ENCODE peak calls at places on chromosomes 12 and 14, in seven cellular contexts. One of them, this sample, is unnamed.

GRCh38 chr12:26810330-26810729 is 22.7 kb downstream of the ITPR2 start:
- DNase-seq in activated B cell treated with CpG ODN at 0.5 μM for 24 hours: no peak
- DNase-seq in HFF-Myc: no peak
- DNase-seq in cardiac fibroblast: peak; percentile 91
- DNase-seq in tibial artery: peak; percentile 86
- DNase-seq in gastrocnemius medialis: peak; percentile 18
- DNase-seq in DND-41: no peak
- DNase-seq in this sample: no peak

GRCh38 chr12:80321653-80322052 is 122.4 kb upstream of the PTPRQ start:
- DNase-seq in tibial artery: no peak
- DNase-seq in cardiac fibroblast: peak; percentile 1
- DNase-seq in activated B cell treated with CpG ODN at 0.5 μM for 24 hours: no peak
- DNase-seq in HFF-Myc: no peak
- DNase-seq in DND-41: no peak
- DNase-seq in gastrocnemius medialis: no peak
- DNase-seq in this sample: no peak

GRCh38 chr12:125092872-125093680 is 27.8 kb downstream of the AACS start:
- DNase-seq in tibial artery: no peak
- DNase-seq in gastrocnemius medialis: no peak
- DNase-seq in HFF-Myc: peak; percentile 14
- DNase-seq in cardiac fibroblast: peak; percentile 34
- DNase-seq in activated B cell treated with CpG ODN at 0.5 μM for 24 hours: no peak
- DNase-seq in DND-41: no peak
- DNase-seq in this sample: no peak

GRCh38 chr14:52325126-52325525 is 11.0 kb downstream of the PTGER2 start:
- DNase-seq in cardiac fibroblast: no peak
- DNase-seq in tibial artery: no peak
- DNase-seq in gastrocnemius medialis: no peak
- DNase-seq in activated B cell treated with CpG ODN at 0.5 μM for 24 hours: no peak
- DNase-seq in DND-41: no peak
- DNase-seq in HFF-Myc: no peak
- DNase-seq in this sample: peak; percentile 72

GRCh38 chr14:81450100-81450531 is 50.0 kb upstream of the STON2 start:
- DNase-seq in cardiac fibroblast: no peak
- DNase-seq in gastrocnemius medialis: peak; percentile 86
- DNase-seq in tibial artery: no peak
- DNase-seq in activated B cell treated with CpG ODN at 0.5 μM for 24 hours: no peak
- DNase-seq in HFF-Myc: no peak
- DNase-seq in DND-41: no peak
- DNase-seq in this sample: no peak

GRCh38 chr12:100830003-100830795 is 35.6 kb downstream of the ANO4 start:
- DNase-seq in DND-41: no peak
- DNase-seq in HFF-Myc: no peak
- DNase-seq in gastrocnemius medialis: no peak
- DNase-seq in cardiac fibroblast: no peak
- DNase-seq in tibial artery: no peak
- DNase-seq in activated B cell treated with CpG ODN at 0.5 μM for 24 hours: no peak
- DNase-seq in this sample: no peak

GRCh38 chr12:64968989-64969819 is 144.8 kb downstream of the TBC1D30 start:
- DNase-seq in DND-41: no peak
- DNase-seq in activated B cell treated with CpG ODN at 0.5 μM for 24 hours: no peak
- DNase-seq in HFF-Myc: peak; percentile 3
- DNase-seq in gastrocnemius medialis: no peak
- DNase-seq in cardiac fibroblast: peak; percentile 55
- DNase-seq in tibial artery: no peak
- DNase-seq in this sample: no peak

GRCh38 chr14:63448841-63449240 is 94.3 kb downstream of the PPP2R5E start:
- DNase-seq in activated B cell treated with CpG ODN at 0.5 μM for 24 hours: no peak
- DNase-seq in tibial artery: no peak
- DNase-seq in DND-41: no peak
- DNase-seq in HFF-Myc: no peak
- DNase-seq in cardiac fibroblast: no peak
- DNase-seq in gastrocnemius medialis: no peak
- DNase-seq in this sample: no peak

GRCh38 chr12:24185787-24186186 is 236.3 kb upstream of the SOX5 start:
- DNase-seq in tibial artery: no peak
- DNase-seq in HFF-Myc: no peak
- DNase-seq in gastrocnemius medialis: no peak
- DNase-seq in cardiac fibroblast: no peak
- DNase-seq in DND-41: no peak
- DNase-seq in activated B cell treated with CpG ODN at 0.5 μM for 24 hours: no peak
- DNase-seq in this sample: no peak

GRCh38 chr12:128792398-128792797 is 31.4 kb downstream of the SLC15A4 start:
- DNase-seq in HFF-Myc: no peak
- DNase-seq in activated B cell treated with CpG ODN at 0.5 μM for 24 hours: no peak
- DNase-seq in gastrocnemius medialis: no peak
- DNase-seq in DND-41: no peak
- DNase-seq in tibial artery: no peak
- DNase-seq in cardiac fibroblast: no peak
- DNase-seq in this sample: no peak

GRCh38 chr14:21642683-21643082 is 7.9 kb upstream of the OR10G2 start:
- DNase-seq in cardiac fibroblast: no peak
- DNase-seq in HFF-Myc: no peak
- DNase-seq in DND-41: no peak
- DNase-seq in gastrocnemius medialis: no peak
- DNase-seq in tibial artery: no peak
- DNase-seq in activated B cell treated with CpG ODN at 0.5 μM for 24 hours: no peak
- DNase-seq in this sample: no peak

GRCh38 chr12:25960176-25960575 is 1.7 kb downstream of the RASSF8 start:
- DNase-seq in DND-41: no peak
- DNase-seq in cardiac fibroblast: peak; percentile 70
- DNase-seq in gastrocnemius medialis: peak; percentile 29
- DNase-seq in activated B cell treated with CpG ODN at 0.5 μM for 24 hours: no peak
- DNase-seq in HFF-Myc: no peak
- DNase-seq in tibial artery: no peak
- DNase-seq in this sample: no peak

GRCh38 chr12:6423267-6424007 is 21.3 kb upstream of the CD27 start:
- DNase-seq in gastrocnemius medialis: peak; percentile 90
- DNase-seq in activated B cell treated with CpG ODN at 0.5 μM for 24 hours: no peak
- DNase-seq in tibial artery: peak; percentile 95
- DNase-seq in cardiac fibroblast: peak; percentile 96
- DNase-seq in HFF-Myc: peak; percentile 85
- DNase-seq in DND-41: peak; percentile 85
- DNase-seq in this sample: peak; percentile 86

GRCh38 chr14:60760209-60760608 is 25.6 kb downstream of the MNAT1 start:
- DNase-seq in cardiac fibroblast: no peak
- DNase-seq in activated B cell treated with CpG ODN at 0.5 μM for 24 hours: no peak
- DNase-seq in gastrocnemius medialis: no peak
- DNase-seq in HFF-Myc: no peak
- DNase-seq in tibial artery: no peak
- DNase-seq in DND-41: no peak
- DNase-seq in this sample: no peak

GRCh38 chr12:27779416-27779815 is 617 bp upstream of the KLHL42 start:
- DNase-seq in activated B cell treated with CpG ODN at 0.5 μM for 24 hours: no peak
- DNase-seq in HFF-Myc: no peak
- DNase-seq in DND-41: peak; percentile 54
- DNase-seq in gastrocnemius medialis: peak; percentile 15
- DNase-seq in tibial artery: peak; percentile 69
- DNase-seq in cardiac fibroblast: peak; percentile 5
- DNase-seq in this sample: no peak

GRCh38 chr12:467591-467990 is 7.9 kb downstream of the B4GALNT3 start:
- DNase-seq in activated B cell treated with CpG ODN at 0.5 μM for 24 hours: no peak
- DNase-seq in gastrocnemius medialis: no peak
- DNase-seq in DND-41: no peak
- DNase-seq in tibial artery: no peak
- DNase-seq in HFF-Myc: no peak
- DNase-seq in cardiac fibroblast: no peak
- DNase-seq in this sample: no peak

GRCh38 chr14:31110872-31111271 is 84.7 kb upstream of the STRN3 start:
- DNase-seq in HFF-Myc: no peak
- DNase-seq in activated B cell treated with CpG ODN at 0.5 μM for 24 hours: no peak
- DNase-seq in gastrocnemius medialis: no peak
- DNase-seq in tibial artery: no peak
- DNase-seq in cardiac fibroblast: peak; percentile 8
- DNase-seq in DND-41: no peak
- DNase-seq in this sample: no peak

GRCh38 chr12:12396727-12397126 is 39.8 kb downstream of the BORCS5 start:
- DNase-seq in activated B cell treated with CpG ODN at 0.5 μM for 24 hours: no peak
- DNase-seq in gastrocnemius medialis: no peak
- DNase-seq in cardiac fibroblast: no peak
- DNase-seq in tibial artery: no peak
- DNase-seq in HFF-Myc: no peak
- DNase-seq in DND-41: no peak
- DNase-seq in this sample: no peak

GRCh38 chr14:99881011-99881410 is 87.8 kb downstream of the EML1 start:
- DNase-seq in HFF-Myc: no peak
- DNase-seq in cardiac fibroblast: no peak
- DNase-seq in DND-41: no peak
- DNase-seq in tibial artery: no peak
- DNase-seq in gastrocnemius medialis: no peak
- DNase-seq in activated B cell treated with CpG ODN at 0.5 μM for 24 hours: no peak
- DNase-seq in this sample: no peak

GRCh38 chr12:121222847-121223246 is 12.9 kb downstream of the P2RX4 start:
- DNase-seq in HFF-Myc: no peak
- DNase-seq in activated B cell treated with CpG ODN at 0.5 μM for 24 hours: no peak
- DNase-seq in cardiac fibroblast: no peak
- DNase-seq in gastrocnemius medialis: no peak
- DNase-seq in tibial artery: no peak
- DNase-seq in DND-41: no peak
- DNase-seq in this sample: no peak

GRCh38 chr12:121226399-121226798 is 16.5 kb downstream of the P2RX4 start:
- DNase-seq in DND-41: no peak
- DNase-seq in activated B cell treated with CpG ODN at 0.5 μM for 24 hours: no peak
- DNase-seq in cardiac fibroblast: no peak
- DNase-seq in tibial artery: no peak
- DNase-seq in gastrocnemius medialis: no peak
- DNase-seq in HFF-Myc: no peak
- DNase-seq in this sample: no peak

GRCh38 chr12:121223947-121224285 is 14.0 kb downstream of the P2RX4 start:
- DNase-seq in tibial artery: no peak
- DNase-seq in cardiac fibroblast: no peak
- DNase-seq in DND-41: no peak
- DNase-seq in HFF-Myc: no peak
- DNase-seq in gastrocnemius medialis: no peak
- DNase-seq in activated B cell treated with CpG ODN at 0.5 μM for 24 hours: no peak
- DNase-seq in this sample: no peak

GRCh38 chr12:121224591-121224990 is 14.7 kb downstream of the P2RX4 start:
- DNase-seq in HFF-Myc: no peak
- DNase-seq in activated B cell treated with CpG ODN at 0.5 μM for 24 hours: no peak
- DNase-seq in tibial artery: no peak
- DNase-seq in DND-41: no peak
- DNase-seq in cardiac fibroblast: no peak
- DNase-seq in gastrocnemius medialis: no peak
- DNase-seq in this sample: no peak

DNA sequence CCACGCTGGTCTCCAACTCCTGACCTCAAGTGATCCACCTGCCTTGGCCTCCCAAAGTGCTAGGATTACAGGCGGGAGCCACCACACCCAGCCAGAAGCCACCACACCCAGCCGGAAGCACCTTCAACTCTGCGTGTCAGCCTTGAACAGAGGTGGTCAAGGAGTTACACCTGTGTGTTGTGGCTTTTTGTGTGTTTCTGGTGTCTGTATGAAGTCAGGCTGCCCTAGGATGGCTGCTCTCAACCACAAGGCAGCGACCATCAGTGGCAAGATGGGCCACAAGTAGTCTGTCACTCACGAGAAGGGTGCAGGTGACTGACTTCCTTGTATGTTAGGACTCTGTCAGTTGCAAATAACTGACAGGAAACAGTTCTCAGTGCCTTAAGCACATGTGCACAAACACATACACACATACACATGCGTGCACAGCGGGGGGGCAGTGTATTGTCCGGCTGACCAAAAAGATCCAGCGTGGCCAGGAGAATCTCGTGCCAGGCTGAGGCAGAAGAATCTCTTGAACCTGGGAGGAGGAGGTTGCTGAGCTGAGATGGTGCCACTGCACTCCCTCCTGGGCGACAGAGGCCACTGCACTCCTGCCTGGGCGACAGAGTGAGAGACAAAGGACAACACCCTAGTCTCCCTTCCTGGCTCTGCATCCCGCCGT is 13.5 kb downstream of the P2RX4 start:
- DNase-seq in gastrocnemius medialis: no peak
- DNase-seq in HFF-Myc: no peak
- DNase-seq in cardiac fibroblast: no peak
- DNase-seq in DND-41: peak; percentile 24
- DNase-seq in tibial artery: no peak
- DNase-seq in activated B cell treated with CpG ODN at 0.5 μM for 24 hours: no peak
- DNase-seq in this sample: no peak
- TF ChIP-seq CTCF in gastrocnemius medialis: no peak
- TF ChIP-seq CTCF in HFF-Myc: peak; percentile 25
- TF ChIP-seq CTCF in cardiac fibroblast: peak; percentile 42
- TF ChIP-seq CTCF in DND-41: peak; percentile 46
- TF ChIP-seq CTCF in tibial artery: no peak
- TF ChIP-seq CTCF in activated B cell treated with CpG ODN at 0.5 μM for 24 hours: no peak
- TF ChIP-seq CTCF in this sample: peak; percentile 62

GRCh38 chr12:106915635-106916026 is 40.1 kb upstream of the TMEM263 start:
- DNase-seq in gastrocnemius medialis: no peak
- DNase-seq in cardiac fibroblast: no peak
- DNase-seq in DND-41: no peak
- DNase-seq in tibial artery: no peak
- DNase-seq in HFF-Myc: no peak
- DNase-seq in activated B cell treated with CpG ODN at 0.5 μM for 24 hours: no peak
- DNase-seq in this sample: no peak

GRCh38 chr12:106917503-106917902 is 38.2 kb upstream of the TMEM263 start:
- DNase-seq in tibial artery: no peak
- DNase-seq in HFF-Myc: no peak
- DNase-seq in gastrocnemius medialis: no peak
- DNase-seq in activated B cell treated with CpG ODN at 0.5 μM for 24 hours: no peak
- DNase-seq in DND-41: no peak
- DNase-seq in cardiac fibroblast: peak; percentile 51
- DNase-seq in this sample: no peak

GRCh38 chr12:106918746-106919145 is 37.0 kb upstream of the TMEM263 start:
- DNase-seq in HFF-Myc: no peak
- DNase-seq in gastrocnemius medialis: no peak
- DNase-seq in DND-41: peak; percentile 13
- DNase-seq in cardiac fibroblast: peak; percentile 29
- DNase-seq in tibial artery: no peak
- DNase-seq in activated B cell treated with CpG ODN at 0.5 μM for 24 hours: no peak
- DNase-seq in this sample: no peak

GRCh38 chr12:106924458-106924857 is 31.2 kb upstream of the TMEM263 start:
- DNase-seq in gastrocnemius medialis: no peak
- DNase-seq in activated B cell treated with CpG ODN at 0.5 μM for 24 hours: no peak
- DNase-seq in cardiac fibroblast: no peak
- DNase-seq in DND-41: no peak
- DNase-seq in tibial artery: no peak
- DNase-seq in HFF-Myc: no peak
- DNase-seq in this sample: no peak

GRCh38 chr12:106919910-106920544 is 35.7 kb upstream of the TMEM263 start:
- DNase-seq in gastrocnemius medialis: no peak
- DNase-seq in cardiac fibroblast: peak; percentile 72
- DNase-seq in HFF-Myc: peak; percentile 33
- DNase-seq in activated B cell treated with CpG ODN at 0.5 μM for 24 hours: no peak
- DNase-seq in tibial artery: no peak
- DNase-seq in DND-41: peak; percentile 23
- DNase-seq in this sample: no peak
- TF ChIP-seq CTCF in gastrocnemius medialis: peak; percentile 82
- TF ChIP-seq CTCF in cardiac fibroblast: peak; percentile 61
- TF ChIP-seq CTCF in HFF-Myc: peak; percentile 56
- TF ChIP-seq CTCF in activated B cell treated with CpG ODN at 0.5 μM for 24 hours: peak; percentile 58
- TF ChIP-seq CTCF in tibial artery: peak; percentile 76
- TF ChIP-seq CTCF in DND-41: peak; percentile 80
- TF ChIP-seq CTCF in this sample: peak; percentile 95

GRCh38 chr12:88844426-88844825 is 264.2 kb upstream of the KITLG start:
- DNase-seq in gastrocnemius medialis: no peak
- DNase-seq in tibial artery: no peak
- DNase-seq in activated B cell treated with CpG ODN at 0.5 μM for 24 hours: no peak
- DNase-seq in cardiac fibroblast: no peak
- DNase-seq in DND-41: no peak
- DNase-seq in HFF-Myc: no peak
- DNase-seq in this sample: no peak
- TF ChIP-seq CTCF in gastrocnemius medialis: no peak
- TF ChIP-seq CTCF in tibial artery: no peak
- TF ChIP-seq CTCF in activated B cell treated with CpG ODN at 0.5 μM for 24 hours: no peak
- TF ChIP-seq CTCF in cardiac fibroblast: no peak
- TF ChIP-seq CTCF in DND-41: no peak
- TF ChIP-seq CTCF in HFF-Myc: no peak
- TF ChIP-seq CTCF in this sample: no peak

GRCh38 chr14:96357216-96357615 is 5.9 kb downstream of the ATG2B start:
- DNase-seq in HFF-Myc: no peak
- DNase-seq in tibial artery: no peak
- DNase-seq in DND-41: no peak
- DNase-seq in activated B cell treated with CpG ODN at 0.5 μM for 24 hours: no peak
- DNase-seq in gastrocnemius medialis: no peak
- DNase-seq in cardiac fibroblast: no peak
- DNase-seq in this sample: no peak
- TF ChIP-seq CTCF in HFF-Myc: no peak
- TF ChIP-seq CTCF in tibial artery: no peak
- TF ChIP-seq CTCF in DND-41: no peak
- TF ChIP-seq CTCF in activated B cell treated with CpG ODN at 0.5 μM for 24 hours: no peak
- TF ChIP-seq CTCF in gastrocnemius medialis: no peak
- TF ChIP-seq CTCF in cardiac fibroblast: no peak
- TF ChIP-seq CTCF in this sample: no peak

This sample was measured in CD14-positive monocyte.